ENCODE peak calls at places on chromosome 16, in four cellular contexts. N, C, K and G are unnamed samples.
A peak's percentile ranks its signal among the peaks of the same experiment; 100 is the strongest.

GRCh38 chr16:21646721-21647561 is 5.5 kb downstream of the IGSF6 start:
- DNase-seq in N (no peak), C (no peak), K (no peak), G (no peak)

GRCh38 chr16:55832788-55833583 is at the start of gene CES1:
- DNase-seq in N (no peak), C (peak; percentile 82), K (no peak), G (no peak)

GRCh38 chr16:57623251-57624043 is 5.0 kb upstream of the ADGRG1 start:
- DNase-seq in N (no peak), C (no peak), K (peak; percentile 63), G (peak; percentile 57)

GRCh38 chr16:19429271-19429670 is 11.6 kb downstream of the TMC5 start:
- DNase-seq in N (no peak), C (no peak), K (no peak), G (no peak)

GRCh38 chr16:50381679-50382440 is 13.1 kb upstream of the BRD7 start:
- DNase-seq in N (no peak), C (no peak), K (no peak), G (no peak)

GRCh38 chr16:24491721-24492120 is 47.6 kb upstream of the RBBP6 start:
- DNase-seq in N (no peak), C (no peak), K (no peak), G (no peak)

GRCh38 chr16:58196898-58197313 is 1.0 kb downstream of the CSNK2A2 start:
- DNase-seq in N (no peak), C (no peak), K (no peak), G (peak; percentile 6)

GRCh38 chr16:88331989-88332920 is 50.5 kb upstream of the ZNF469 start:
- DNase-seq in N (peak; percentile 36), C (peak; percentile 94), K (peak; percentile 99), G (peak; percentile 100)

GRCh38 chr16:2858245-2859025 is 465 bp upstream of the PRSS22 start:
- DNase-seq in N (no peak), C (peak; percentile 58), K (no peak), G (no peak)

GRCh38 chr16:69411064-69411985 is 13.1 kb upstream of the CYB5B start:
- DNase-seq in N (no peak), C (no peak), K (no peak), G (no peak)

GRCh38 chr16:57826040-57826434 is 23.7 kb upstream of the KIFC3 start:
- DNase-seq in N (no peak), C (no peak), K (no peak), G (no peak)

GRCh38 chr16:12587646-12588277 is 215.9 kb downstream of the CPPED1 start:
- DNase-seq in N (no peak), C (peak; percentile 40), K (no peak), G (no peak)

GRCh38 chr16:48687421-48688038 is 77.5 kb upstream of the N4BP1 start:
- DNase-seq in N (no peak), C (no peak), K (peak; percentile 65), G (peak; percentile 85)

GRCh38 chr16:3965781-3966582 is 85.5 kb upstream of the CREBBP start:
- DNase-seq in N (no peak), C (no peak), K (no peak), G (no peak)

GRCh38 chr16:17970816-17971291 is 365.7 kb downstream of the NPIPA8 start:
- DNase-seq in N (no peak), C (peak; percentile 69), K (no peak), G (no peak)

GRCh38 chr16:89701425-89702406 is at the start of gene SPATA2L:
- DNase-seq in N (no peak), C (peak; percentile 88), K (peak; percentile 85), G (peak; percentile 93)
- TF ChIP-seq CTCF in N (no peak), C (no peak), K (peak; percentile 28), G (peak; percentile 26)

DNA sequence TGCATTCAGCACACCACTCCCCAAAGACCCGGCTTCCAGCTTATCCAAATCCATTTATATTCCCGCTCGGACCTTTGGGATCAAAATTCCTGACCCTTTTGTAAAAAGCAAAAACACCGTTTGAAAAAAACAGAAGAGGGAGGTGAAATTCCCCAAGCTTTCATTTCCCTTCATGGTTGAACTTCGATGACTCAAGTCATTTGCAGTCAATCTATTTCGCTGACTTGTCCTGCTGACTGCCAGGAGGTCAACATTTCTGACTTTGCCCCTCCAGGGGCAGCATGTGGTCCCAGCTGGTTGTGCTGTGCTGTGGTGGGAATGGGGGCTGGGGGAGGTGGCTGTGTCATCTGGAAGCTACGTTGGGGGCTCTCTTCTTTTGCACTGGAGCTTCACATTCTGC is 87.5 kb upstream of the IRX3 start:
- DNase-seq in N (no peak), C (no peak), K (peak; percentile 12), G (peak; percentile 20)
- H3K4me3 ChIP-seq in N (no peak overlapping the region), C (no peak overlapping the region), K (peak overlapping the region; percentile 37), G (peak overlapping the region; percentile 38)

GRCh38 chr16:67419931-67420330 is 3.7 kb upstream of the ZDHHC1 start:
- DNase-seq in N (no peak), C (no peak), K (no peak), G (no peak)
- TF ChIP-seq CTCF in N (no peak), C (no peak), K (peak; percentile 4), G (no peak)

GRCh38 chr16:10939649-10940206 is 2.5 kb downstream of the DEXI start:
- DNase-seq in N (no peak), C (no peak), K (no peak), G (no peak)
- H3K4me3 ChIP-seq in N (peak overlapping the region; percentile 98), C (peak overlapping the region; percentile 96), K (no peak overlapping the region), G (peak overlapping the region; percentile 1)

GRCh38 chr16:86834451-86835035 is 256.2 kb downstream of the FOXL1 start:
- DNase-seq in N (no peak), C (no peak), K (peak; percentile 58), G (peak; percentile 59)
- TF ChIP-seq CTCF in N (peak; percentile 31), C (peak; percentile 18), K (peak; percentile 62), G (peak; percentile 44)

GRCh38 chr16:424623-425081 is 797 bp upstream of the RAB11FIP3 start:
- DNase-seq in N (no peak), C (peak; percentile 84), K (no peak), G (no peak)

GRCh38 chr16:425740-426114 is 278 bp downstream of the RAB11FIP3 start:
- DNase-seq in N (no peak), C (no peak), K (no peak), G (no peak)

GRCh38 chr16:425082-425718 is at the start of gene RAB11FIP3:
- DNase-seq in N (peak; percentile 25), C (peak; percentile 91), K (peak; percentile 40), G (peak; percentile 68)

GRCh38 chr16:426115-426905 is 861 bp downstream of the RAB11FIP3 start:
- DNase-seq in N (no peak), C (peak; percentile 68), K (no peak), G (no peak)

GRCh38 chr16:424033-424622 is 1.3 kb upstream of the RAB11FIP3 start:
- DNase-seq in N (peak; percentile 83), C (peak; percentile 93), K (peak; percentile 79), G (peak; percentile 93)
- H3K4me3 ChIP-seq in N (peak overlapping the region; percentile 82), C (peak overlapping the region; percentile 65), K (peak overlapping the region; percentile 65), G (peak overlapping the region; percentile 69)

DNA sequence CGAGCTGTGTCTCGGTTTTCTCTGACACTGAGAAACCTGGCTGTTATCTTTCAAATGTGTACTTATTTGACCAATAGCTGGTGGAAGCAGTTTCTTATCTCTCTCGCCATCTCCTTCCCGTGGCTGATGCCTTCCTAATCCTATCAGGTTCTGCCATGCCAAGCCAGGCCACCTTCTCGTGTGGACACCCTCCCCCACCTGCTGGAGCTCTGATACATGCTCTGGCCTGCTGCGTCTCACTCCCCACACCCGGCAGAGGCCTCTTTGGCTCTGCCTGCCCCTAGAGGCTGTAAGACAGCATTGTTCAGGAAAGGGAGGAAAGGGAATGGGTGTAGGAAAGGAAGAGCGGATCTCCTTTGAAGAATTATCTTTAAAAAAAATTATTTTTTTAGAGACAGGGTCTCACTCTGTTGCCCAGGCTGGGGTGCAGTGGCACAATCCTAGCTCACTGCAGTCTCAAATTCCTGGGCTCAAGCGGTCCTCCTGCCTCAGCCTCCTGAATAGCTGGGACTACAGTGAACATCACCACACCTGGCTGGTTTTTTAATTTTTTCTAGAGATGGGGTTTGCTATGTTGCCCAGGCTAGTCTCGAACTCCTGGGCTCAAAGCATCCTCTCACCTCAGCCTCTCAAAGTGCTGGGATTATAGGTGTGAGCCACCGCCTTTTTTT is 7.5 kb upstream of the ARMC5 start:
- DNase-seq in N (no peak), C (peak; percentile 69), K (peak; percentile 64), G (peak; percentile 83)
- TF ChIP-seq CTCF in N (peak; percentile 64), C (peak; percentile 50), K (peak; percentile 86), G (peak; percentile 81)

GRCh38 chr16:9070295-9070694 is 21.1 kb upstream of the HAPSTR1 start:
- DNase-seq in N (no peak), C (no peak), K (no peak), G (no peak)

GRCh38 chr16:9068886-9069285 is 22.6 kb upstream of the HAPSTR1 start:
- DNase-seq in N (no peak), C (no peak), K (no peak), G (no peak)

GRCh38 chr16:9075299-9076071 is 16.0 kb upstream of the HAPSTR1 start:
- DNase-seq in N (no peak), C (no peak), K (no peak), G (no peak)

GRCh38 chr16:9077001-9077809 is 14.2 kb upstream of the HAPSTR1 start:
- DNase-seq in N (no peak), C (no peak), K (peak; percentile 80), G (peak; percentile 64)

DNA sequence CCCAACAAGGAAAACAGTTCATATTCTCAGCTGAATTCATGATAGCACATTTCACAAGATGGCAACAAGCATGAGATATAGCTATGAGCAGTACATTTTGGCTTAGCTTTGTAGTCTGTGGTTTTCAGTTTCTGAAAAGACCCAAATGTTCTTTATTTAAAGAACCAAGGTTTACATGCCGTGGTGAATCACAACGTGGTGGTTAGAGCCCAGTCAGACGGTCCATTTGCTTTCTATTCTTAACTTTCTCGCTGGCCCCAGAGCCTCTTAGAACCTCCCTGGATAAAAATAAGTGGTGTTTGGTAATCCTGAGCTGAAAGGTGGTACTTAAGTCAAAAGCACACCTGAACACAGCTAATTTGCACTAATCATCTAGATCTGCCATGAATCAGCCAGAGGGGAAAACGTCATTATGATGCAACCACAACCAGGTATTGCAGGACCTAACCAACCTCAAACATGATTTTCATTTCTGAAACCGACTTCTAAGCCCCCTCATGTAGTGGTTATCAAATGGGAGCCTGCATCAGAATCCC is 18.6 kb upstream of the HAPSTR1 start:
- DNase-seq in N (no peak), C (no peak), K (peak; percentile 66), G (peak; percentile 90)
- H3K4me3 ChIP-seq in N (no peak overlapping the region), C (no peak overlapping the region), K (no peak overlapping the region), G (no peak overlapping the region)